ENCODE peak calls at places on chromosomes 5 and 9, in seven cellular contexts. One of them, this sample, is unnamed.

GRCh38 chr5:116892993-116893392 is 318.4 kb upstream of the SEMA6A start:
- DNase-seq in AG10803: no peak
- DNase-seq in cardiac fibroblast: no peak
- DNase-seq in pancreas: no peak
- DNase-seq in A549: no peak
- DNase-seq in CD14-positive monocyte: no peak
- DNase-seq in ovary: no peak
- DNase-seq in this sample: no peak

GRCh38 chr9:120892748-120893584 is 16.0 kb upstream of the PHF19 start:
- DNase-seq in AG10803: peak; percentile 61
- DNase-seq in cardiac fibroblast: peak; percentile 34
- DNase-seq in pancreas: no peak
- DNase-seq in A549: no peak
- DNase-seq in CD14-positive monocyte: no peak
- DNase-seq in ovary: no peak
- DNase-seq in this sample: peak; percentile 74

GRCh38 chr5:59756373-59757035 is 137.0 kb downstream of the PDE4D start:
- DNase-seq in AG10803: no peak
- DNase-seq in cardiac fibroblast: no peak
- DNase-seq in pancreas: no peak
- DNase-seq in A549: peak; percentile 93
- DNase-seq in CD14-positive monocyte: no peak
- DNase-seq in ovary: no peak
- DNase-seq in this sample: no peak

GRCh38 chr5:38193015-38193581 is 65.3 kb upstream of the EGFLAM start:
- DNase-seq in AG10803: peak; percentile 77
- DNase-seq in cardiac fibroblast: peak; percentile 74
- DNase-seq in pancreas: peak; percentile 69
- DNase-seq in A549: peak; percentile 62
- DNase-seq in CD14-positive monocyte: no peak
- DNase-seq in ovary: peak; percentile 82
- DNase-seq in this sample: peak; percentile 76

GRCh38 chr9:117470455-117470854 is 55.6 kb upstream of the ASTN2 start:
- DNase-seq in AG10803: no peak
- DNase-seq in cardiac fibroblast: no peak
- DNase-seq in pancreas: no peak
- DNase-seq in A549: no peak
- DNase-seq in CD14-positive monocyte: no peak
- DNase-seq in ovary: no peak
- DNase-seq in this sample: no peak

GRCh38 chr9:134408389-134408788 is 82.1 kb downstream of the RXRA start:
- DNase-seq in AG10803: no peak
- DNase-seq in cardiac fibroblast: no peak
- DNase-seq in pancreas: no peak
- DNase-seq in A549: peak; percentile 67
- DNase-seq in CD14-positive monocyte: peak; percentile 73
- DNase-seq in ovary: no peak
- DNase-seq in this sample: no peak

GRCh38 chr5:102782245-102782872 is 27.3 kb downstream of the PAM start:
- DNase-seq in AG10803: no peak
- DNase-seq in cardiac fibroblast: no peak
- DNase-seq in pancreas: no peak
- DNase-seq in A549: no peak
- DNase-seq in CD14-positive monocyte: no peak
- DNase-seq in ovary: no peak
- DNase-seq in this sample: no peak

GRCh38 chr5:140017397-140018095 is 25.6 kb downstream of the NRG2 start:
- DNase-seq in AG10803: no peak
- DNase-seq in cardiac fibroblast: no peak
- DNase-seq in pancreas: no peak
- DNase-seq in A549: no peak
- DNase-seq in CD14-positive monocyte: no peak
- DNase-seq in ovary: no peak
- DNase-seq in this sample: no peak

GRCh38 chr5:99706160-99706559 is 777.4 kb upstream of the CHD1 start:
- DNase-seq in AG10803: no peak
- DNase-seq in cardiac fibroblast: no peak
- DNase-seq in pancreas: no peak
- DNase-seq in A549: no peak
- DNase-seq in CD14-positive monocyte: no peak
- DNase-seq in ovary: no peak
- DNase-seq in this sample: no peak

GRCh38 chr9:70924380-70924779 is 197.0 kb downstream of the TRPM3 start:
- DNase-seq in AG10803: peak; percentile 94
- DNase-seq in cardiac fibroblast: peak; percentile 85
- DNase-seq in pancreas: no peak
- DNase-seq in A549: no peak
- DNase-seq in CD14-positive monocyte: no peak
- DNase-seq in ovary: no peak
- DNase-seq in this sample: no peak

GRCh38 chr5:87722286-87722685 is 309.6 kb upstream of the CCNH start:
- DNase-seq in AG10803: no peak
- DNase-seq in cardiac fibroblast: no peak
- DNase-seq in pancreas: no peak
- DNase-seq in A549: no peak
- DNase-seq in CD14-positive monocyte: no peak
- DNase-seq in ovary: no peak
- DNase-seq in this sample: no peak

GRCh38 chr5:82312373-82312856 is 34.3 kb upstream of the RPS23 start:
- DNase-seq in AG10803: peak; percentile 84
- DNase-seq in cardiac fibroblast: peak; percentile 91
- DNase-seq in pancreas: no peak
- DNase-seq in A549: peak; percentile 69
- DNase-seq in CD14-positive monocyte: no peak
- DNase-seq in ovary: peak; percentile 56
- DNase-seq in this sample: peak; percentile 40

GRCh38 chr9:134690946-134691694 is 49.5 kb downstream of the COL5A1 start:
- DNase-seq in AG10803: peak; percentile 70
- DNase-seq in cardiac fibroblast: no peak
- DNase-seq in pancreas: no peak
- DNase-seq in A549: no peak
- DNase-seq in CD14-positive monocyte: no peak
- DNase-seq in ovary: peak; percentile 26
- DNase-seq in this sample: no peak

GRCh38 chr9:99040911-99041582 is 63.9 kb upstream of the TGFBR1 start:
- DNase-seq in AG10803: peak; percentile 92
- DNase-seq in cardiac fibroblast: peak; percentile 60
- DNase-seq in pancreas: no peak
- DNase-seq in A549: peak; percentile 5
- DNase-seq in CD14-positive monocyte: peak; percentile 73
- DNase-seq in ovary: no peak
- DNase-seq in this sample: no peak

GRCh38 chr9:10007356-10007755 is 605.4 kb downstream of the PTPRD start:
- DNase-seq in AG10803: no peak
- DNase-seq in cardiac fibroblast: no peak
- DNase-seq in pancreas: no peak
- DNase-seq in A549: no peak
- DNase-seq in CD14-positive monocyte: no peak
- DNase-seq in ovary: no peak
- DNase-seq in this sample: no peak

GRCh38 chr9:113807173-113808061 is 68.7 kb upstream of the ZNF618 start:
- DNase-seq in AG10803: peak; percentile 55
- DNase-seq in cardiac fibroblast: peak; percentile 76
- DNase-seq in pancreas: peak; percentile 51
- DNase-seq in A549: peak; percentile 62
- DNase-seq in CD14-positive monocyte: peak; percentile 52
- DNase-seq in ovary: peak; percentile 55
- DNase-seq in this sample: peak; percentile 67

GRCh38 chr9:79263666-79264460 is 307.9 kb upstream of the TLE4 start:
- DNase-seq in AG10803: peak; percentile 65
- DNase-seq in cardiac fibroblast: no peak
- DNase-seq in pancreas: no peak
- DNase-seq in A549: no peak
- DNase-seq in CD14-positive monocyte: no peak
- DNase-seq in ovary: no peak
- DNase-seq in this sample: no peak

GRCh38 chr5:147390654-147391053 is 119.2 kb downstream of the DPYSL3 start:
- DNase-seq in AG10803: no peak
- DNase-seq in cardiac fibroblast: no peak
- DNase-seq in pancreas: no peak
- DNase-seq in A549: no peak
- DNase-seq in CD14-positive monocyte: no peak
- DNase-seq in ovary: no peak
- DNase-seq in this sample: no peak

GRCh38 chr5:147396070-147396469 is 113.8 kb downstream of the DPYSL3 start:
- DNase-seq in AG10803: no peak
- DNase-seq in cardiac fibroblast: peak; percentile 46
- DNase-seq in pancreas: peak; percentile 14
- DNase-seq in A549: no peak
- DNase-seq in CD14-positive monocyte: no peak
- DNase-seq in ovary: peak; percentile 49
- DNase-seq in this sample: no peak

GRCh38 chr5:147394273-147394672 is 115.6 kb downstream of the DPYSL3 start:
- DNase-seq in AG10803: no peak
- DNase-seq in cardiac fibroblast: no peak
- DNase-seq in pancreas: no peak
- DNase-seq in A549: no peak
- DNase-seq in CD14-positive monocyte: no peak
- DNase-seq in ovary: no peak
- DNase-seq in this sample: no peak

GRCh38 chr5:147391781-147392180 is 118.1 kb downstream of the DPYSL3 start:
- DNase-seq in AG10803: peak; percentile 75
- DNase-seq in cardiac fibroblast: peak; percentile 85
- DNase-seq in pancreas: no peak
- DNase-seq in A549: peak; percentile 56
- DNase-seq in CD14-positive monocyte: no peak
- DNase-seq in ovary: no peak
- DNase-seq in this sample: no peak

DNA sequence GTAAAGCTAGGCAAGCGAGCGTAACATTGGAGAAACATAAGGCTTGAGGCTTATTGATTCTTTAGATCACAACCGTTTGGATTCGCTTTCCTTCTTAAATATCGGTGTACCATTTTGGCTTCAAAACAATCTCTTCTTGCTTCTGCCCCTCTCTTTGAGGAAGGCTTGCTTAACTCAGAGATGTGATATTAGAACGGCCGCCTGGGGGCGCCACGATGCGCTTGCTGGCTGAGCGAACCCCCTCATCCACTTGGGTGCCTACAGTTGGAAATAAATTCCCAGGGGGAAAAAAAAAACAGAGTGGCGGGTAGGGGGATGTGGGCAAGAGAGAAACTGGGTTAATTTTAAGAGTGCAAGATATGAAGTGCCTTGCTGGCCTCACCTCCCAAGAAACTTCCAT is 116.0 kb downstream of the DPYSL3 start:
- DNase-seq in AG10803: no peak
- DNase-seq in cardiac fibroblast: no peak
- DNase-seq in pancreas: no peak
- DNase-seq in A549: no peak
- DNase-seq in CD14-positive monocyte: no peak
- DNase-seq in ovary: no peak
- DNase-seq in this sample: no peak
- TF ChIP-seq CTCF in AG10803: peak; percentile 16
- TF ChIP-seq CTCF in cardiac fibroblast: peak; percentile 52
- TF ChIP-seq CTCF in pancreas: no peak
- TF ChIP-seq CTCF in A549: no peak
- TF ChIP-seq CTCF in CD14-positive monocyte: no peak
- TF ChIP-seq CTCF in ovary: no peak
- TF ChIP-seq CTCF in this sample: no peak

DNA sequence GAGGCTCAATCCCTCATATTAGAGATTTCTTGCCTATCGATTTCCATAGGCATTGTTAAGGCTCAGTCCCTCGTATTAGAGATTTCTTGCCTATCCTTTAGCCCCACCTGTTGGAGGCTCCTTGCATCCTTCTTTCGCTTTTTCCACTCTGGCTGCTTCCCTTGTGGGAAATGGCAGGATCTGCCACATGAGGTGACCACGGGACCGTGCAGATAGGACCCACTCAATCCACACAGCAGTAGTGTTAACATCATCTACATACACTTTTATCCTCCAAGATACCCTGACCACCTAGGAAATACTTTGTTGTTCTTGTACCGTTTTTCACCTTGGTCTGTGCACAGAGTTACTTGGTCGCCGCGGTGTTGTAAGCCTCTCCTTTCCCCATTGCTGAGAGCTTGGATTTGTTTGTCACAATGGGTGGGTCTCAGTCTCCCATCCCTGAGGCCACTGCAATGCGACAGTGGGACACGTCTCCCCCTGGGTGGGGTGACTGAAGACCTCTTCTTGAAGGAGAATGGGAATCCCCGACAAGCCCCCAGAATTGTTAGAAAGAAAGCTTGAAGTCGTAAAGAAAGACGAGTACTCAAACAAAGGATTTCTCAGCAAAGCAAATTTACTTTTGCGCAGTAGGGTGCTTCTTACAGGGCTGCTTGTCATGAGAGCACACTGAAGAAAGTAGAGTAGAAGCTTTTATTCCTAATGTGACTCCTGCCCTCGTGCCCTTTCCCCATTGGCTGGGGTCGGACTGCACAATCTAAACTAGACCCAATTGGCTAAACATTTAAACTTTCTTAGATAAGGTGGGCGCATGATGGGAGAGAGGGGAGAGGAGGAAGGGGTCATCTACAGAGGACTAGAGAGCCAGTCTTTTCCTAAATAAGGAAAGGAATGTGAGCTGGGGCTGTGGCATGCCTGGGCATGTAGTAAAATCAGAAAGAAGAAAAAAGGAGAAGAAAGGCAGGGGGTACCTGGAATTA is 19.8 kb downstream of the IFT74 start:
- DNase-seq in AG10803: peak; percentile 43
- DNase-seq in cardiac fibroblast: peak; percentile 57
- DNase-seq in pancreas: no peak
- DNase-seq in A549: peak; percentile 72
- DNase-seq in CD14-positive monocyte: no peak
- DNase-seq in ovary: no peak
- DNase-seq in this sample: no peak
- TF ChIP-seq CTCF in AG10803: peak; percentile 65
- TF ChIP-seq CTCF in cardiac fibroblast: peak; percentile 68
- TF ChIP-seq CTCF in pancreas: peak; percentile 45
- TF ChIP-seq CTCF in A549: peak; percentile 75
- TF ChIP-seq CTCF in CD14-positive monocyte: peak; percentile 76
- TF ChIP-seq CTCF in ovary: no peak
- TF ChIP-seq CTCF in this sample: no peak

GRCh38 chr5:135830384-135831275 is 3.8 kb upstream of the SLC25A48 start:
- DNase-seq in AG10803: no peak
- DNase-seq in cardiac fibroblast: no peak
- DNase-seq in pancreas: no peak
- DNase-seq in A549: no peak
- DNase-seq in CD14-positive monocyte: no peak
- DNase-seq in ovary: no peak
- DNase-seq in this sample: no peak
- TF ChIP-seq CTCF in AG10803: no peak
- TF ChIP-seq CTCF in cardiac fibroblast: no peak
- TF ChIP-seq CTCF in pancreas: no peak
- TF ChIP-seq CTCF in A549: no peak
- TF ChIP-seq CTCF in CD14-positive monocyte: peak; percentile 36
- TF ChIP-seq CTCF in ovary: no peak
- TF ChIP-seq CTCF in this sample: no peak

GRCh38 chr9:17837931-17838330 is 259.1 kb downstream of the SH3GL2 start:
- DNase-seq in AG10803: no peak
- DNase-seq in cardiac fibroblast: no peak
- DNase-seq in pancreas: no peak
- DNase-seq in A549: peak; percentile 19
- DNase-seq in CD14-positive monocyte: no peak
- DNase-seq in ovary: no peak
- DNase-seq in this sample: no peak
- TF ChIP-seq CTCF in AG10803: peak; percentile 21
- TF ChIP-seq CTCF in cardiac fibroblast: no peak
- TF ChIP-seq CTCF in pancreas: no peak
- TF ChIP-seq CTCF in A549: no peak
- TF ChIP-seq CTCF in CD14-positive monocyte: no peak
- TF ChIP-seq CTCF in ovary: no peak
- TF ChIP-seq CTCF in this sample: no peak